ENCODE peak calls at places on chromosomes 16 and 17, in six cellular contexts. U is RKO, N is G401, L is AG04450, Q is upper lobe of right lung, W is GM20000. J is an unnamed sample.

GRCh38 chr17:2511462-2512369 is at the start of gene METTL16:
- DNase-seq in U (peak), N (peak), L (peak), Q (peak), W (peak), J (peak)

GRCh38 chr17:65930140-65930715 is 261.7 kb downstream of the CEP112 start:
- DNase-seq in U (no peak), N (no peak), L (no peak), Q (no peak), W (no peak), J (no peak)

GRCh38 chr17:49146620-49147306 is 14.2 kb downstream of the B4GALNT2 start:
- DNase-seq in U (peak), N (no peak), L (peak), Q (no peak), W (no peak), J (peak)

GRCh38 chr17:19507673-19508326 is 25.9 kb upstream of the SLC47A1 start:
- DNase-seq in U (peak), N (peak), L (peak), Q (peak), W (peak), J (peak)

GRCh38 chr17:75764711-75765421 is at the start of gene GALK1:
- DNase-seq in U (peak), N (peak), L (no peak), Q (peak), W (peak), J (peak)

GRCh38 chr16:21100447-21100846 is 50.2 kb downstream of the DNAH3 start:
- DNase-seq in U (peak), N (no peak), L (peak), Q (no peak), W (no peak), J (peak)

GRCh38 chr16:143047-143446 is 4.6 kb upstream of the NPRL3 start:
- DNase-seq in U (no peak), N (no peak), L (no peak), Q (no peak), W (no peak), J (no peak)

GRCh38 chr17:3012926-3013581 is 50.4 kb downstream of the OR1D5 start:
- DNase-seq in U (peak), N (peak), L (no peak), Q (peak), W (peak), J (peak)

GRCh38 chr17:22695228-22695619 is 1002.9 kb downstream of the KCNJ18 start:
- DNase-seq in U (no peak), N (no peak), L (no peak), Q (no peak), W (no peak), J (no peak)

GRCh38 chr17:63571632-63572310 is 21.5 kb downstream of the DCAF7 start:
- DNase-seq in U (peak), N (no peak), L (peak), Q (no peak), W (no peak), J (peak)

GRCh38 chr17:731943-732787 is at the start of gene TLCD3A:
- DNase-seq in U (peak), N (peak), L (no peak), Q (peak), W (peak), J (peak)

GRCh38 chr17:64707077-64707591 is 45.0 kb upstream of the SMURF2 start:
- DNase-seq in U (peak), N (no peak), L (peak), Q (peak), W (no peak), J (peak)

GRCh38 chr17:50198026-50198669 is 3.3 kb downstream of the COL1A1 start:
- DNase-seq in U (peak), N (peak), L (no peak), Q (no peak), W (peak), J (peak)

GRCh38 chr17:7853693-7854043 is 1.2 kb upstream of the TMEM88 start:
- DNase-seq in U (no peak), N (no peak), L (no peak), Q (no peak), W (no peak), J (no peak)

GRCh38 chr17:68431661-68432071 is 25.6 kb downstream of the WIPI1 start:
- DNase-seq in U (no peak), N (peak), L (no peak), Q (no peak), W (no peak), J (no peak)

GRCh38 chr17:42560246-42560645 is 1.7 kb upstream of the COASY start:
- DNase-seq in U (no peak), N (no peak), L (no peak), Q (no peak), W (no peak), J (no peak)

J was measured in fibroblast of the aortic adventitia.